ENCODE peak calls at places on chromosomes 7 and 10, in eight cellular contexts. One of them, this sample, is unnamed.
A peak's percentile ranks its signal among the peaks of the same experiment; 100 is the strongest.

GRCh38 chr7:130987092-130987491 is 253.1 kb upstream of the KLF14 start:
- DNase-seq in sigmoid colon: no peak
- DNase-seq in fibroblast of pulmonary artery: no peak
- DNase-seq in HFF-Myc: no peak
- DNase-seq in AG09309: no peak
- DNase-seq in right atrium auricular region: no peak
- DNase-seq in heart right ventricle: no peak
- DNase-seq in fibroblast of lung: peak; percentile 48
- DNase-seq in this sample: no peak

GRCh38 chr7:70082026-70082655 is 483.9 kb downstream of the AUTS2 start:
- DNase-seq in HFF-Myc: no peak
- DNase-seq in AG09309: peak; percentile 16
- DNase-seq in sigmoid colon: no peak
- DNase-seq in fibroblast of pulmonary artery: no peak
- DNase-seq in heart right ventricle: no peak
- DNase-seq in fibroblast of lung: peak; percentile 16
- DNase-seq in right atrium auricular region: no peak
- DNase-seq in this sample: no peak

GRCh38 chr7:28921822-28922221 is 36.3 kb downstream of the TRIL start:
- DNase-seq in HFF-Myc: peak; percentile 47
- DNase-seq in fibroblast of pulmonary artery: peak; percentile 79
- DNase-seq in AG09309: no peak
- DNase-seq in right atrium auricular region: no peak
- DNase-seq in heart right ventricle: no peak
- DNase-seq in sigmoid colon: peak; percentile 71
- DNase-seq in fibroblast of lung: peak; percentile 61
- DNase-seq in this sample: no peak

GRCh38 chr7:107989618-107990373 is 13.2 kb downstream of the LAMB1 start:
- DNase-seq in right atrium auricular region: no peak
- DNase-seq in AG09309: no peak
- DNase-seq in fibroblast of pulmonary artery: peak; percentile 82
- DNase-seq in heart right ventricle: peak; percentile 34
- DNase-seq in fibroblast of lung: peak; percentile 67
- DNase-seq in sigmoid colon: no peak
- DNase-seq in HFF-Myc: no peak
- DNase-seq in this sample: no peak

GRCh38 chr10:131833446-131834080 is 67.2 kb upstream of the PPP2R2D start:
- DNase-seq in fibroblast of pulmonary artery: no peak
- DNase-seq in sigmoid colon: peak; percentile 45
- DNase-seq in fibroblast of lung: no peak
- DNase-seq in HFF-Myc: no peak
- DNase-seq in AG09309: no peak
- DNase-seq in right atrium auricular region: no peak
- DNase-seq in heart right ventricle: no peak
- DNase-seq in this sample: no peak

GRCh38 chr10:110502851-110503301 is 5.2 kb downstream of the DUSP5 start:
- DNase-seq in fibroblast of lung: peak; percentile 83
- DNase-seq in right atrium auricular region: no peak
- DNase-seq in AG09309: peak; percentile 76
- DNase-seq in HFF-Myc: no peak
- DNase-seq in sigmoid colon: peak; percentile 91
- DNase-seq in heart right ventricle: no peak
- DNase-seq in fibroblast of pulmonary artery: peak; percentile 78
- DNase-seq in this sample: no peak

GRCh38 chr10:88642991-88643390 is 21.3 kb upstream of the LIPF start:
- DNase-seq in fibroblast of pulmonary artery: peak; percentile 59
- DNase-seq in sigmoid colon: no peak
- DNase-seq in fibroblast of lung: peak; percentile 50
- DNase-seq in HFF-Myc: no peak
- DNase-seq in heart right ventricle: no peak
- DNase-seq in AG09309: no peak
- DNase-seq in right atrium auricular region: no peak
- DNase-seq in this sample: no peak

GRCh38 chr10:80319725-80320290 is 30.4 kb upstream of the MAT1A start:
- DNase-seq in fibroblast of lung: no peak
- DNase-seq in heart right ventricle: no peak
- DNase-seq in sigmoid colon: no peak
- DNase-seq in fibroblast of pulmonary artery: no peak
- DNase-seq in HFF-Myc: no peak
- DNase-seq in right atrium auricular region: no peak
- DNase-seq in AG09309: no peak
- DNase-seq in this sample: no peak

GRCh38 chr7:142556745-142557144 is 192.5 kb upstream of the PRSS1 start:
- DNase-seq in sigmoid colon: no peak
- DNase-seq in fibroblast of lung: peak; percentile 99
- DNase-seq in HFF-Myc: peak; percentile 99
- DNase-seq in fibroblast of pulmonary artery: peak; percentile 95
- DNase-seq in AG09309: peak; percentile 96
- DNase-seq in right atrium auricular region: peak; percentile 63
- DNase-seq in heart right ventricle: peak; percentile 14
- DNase-seq in this sample: peak; percentile 69

GRCh38 chr7:92071032-92071431 is 63.2 kb downstream of the CYP51A1 start:
- DNase-seq in heart right ventricle: no peak
- DNase-seq in right atrium auricular region: no peak
- DNase-seq in HFF-Myc: no peak
- DNase-seq in fibroblast of lung: no peak
- DNase-seq in fibroblast of pulmonary artery: no peak
- DNase-seq in sigmoid colon: no peak
- DNase-seq in AG09309: no peak
- DNase-seq in this sample: no peak

GRCh38 chr10:119498889-119499864 is 43.3 kb downstream of the RGS10 start:
- DNase-seq in right atrium auricular region: no peak
- DNase-seq in sigmoid colon: no peak
- DNase-seq in AG09309: no peak
- DNase-seq in fibroblast of pulmonary artery: no peak
- DNase-seq in HFF-Myc: no peak
- DNase-seq in fibroblast of lung: peak; percentile 75
- DNase-seq in heart right ventricle: no peak
- DNase-seq in this sample: no peak

GRCh38 chr7:121547341-121548092 is 151.4 kb upstream of the FAM3C start:
- DNase-seq in sigmoid colon: no peak
- DNase-seq in fibroblast of lung: peak; percentile 62
- DNase-seq in AG09309: peak; percentile 43
- DNase-seq in HFF-Myc: peak; percentile 35
- DNase-seq in fibroblast of pulmonary artery: peak; percentile 85
- DNase-seq in right atrium auricular region: no peak
- DNase-seq in heart right ventricle: no peak
- DNase-seq in this sample: no peak

GRCh38 chr10:72315611-72316385 is 38.9 kb downstream of the DNAJB12 start:
- DNase-seq in fibroblast of lung: peak; percentile 70
- DNase-seq in fibroblast of pulmonary artery: peak; percentile 92
- DNase-seq in AG09309: peak; percentile 87
- DNase-seq in HFF-Myc: peak; percentile 50
- DNase-seq in sigmoid colon: peak; percentile 89
- DNase-seq in right atrium auricular region: peak; percentile 84
- DNase-seq in heart right ventricle: no peak
- DNase-seq in this sample: no peak

GRCh38 chr7:132614428-132615076 is 38.3 kb upstream of the PLXNA4 start:
- DNase-seq in HFF-Myc: no peak
- DNase-seq in fibroblast of lung: peak; percentile 25
- DNase-seq in heart right ventricle: peak; percentile 40
- DNase-seq in sigmoid colon: peak; percentile 67
- DNase-seq in right atrium auricular region: peak; percentile 63
- DNase-seq in fibroblast of pulmonary artery: peak; percentile 20
- DNase-seq in AG09309: no peak
- DNase-seq in this sample: no peak

GRCh38 chr7:133391220-133391619 is 138.3 kb downstream of the EXOC4 start:
- DNase-seq in sigmoid colon: no peak
- DNase-seq in fibroblast of lung: no peak
- DNase-seq in heart right ventricle: no peak
- DNase-seq in fibroblast of pulmonary artery: no peak
- DNase-seq in HFF-Myc: no peak
- DNase-seq in AG09309: no peak
- DNase-seq in right atrium auricular region: no peak
- DNase-seq in this sample: no peak

GRCh38 chr10:115073796-115074195 is 19.4 kb upstream of the ATRNL1 start:
- DNase-seq in fibroblast of lung: no peak
- DNase-seq in heart right ventricle: no peak
- DNase-seq in fibroblast of pulmonary artery: no peak
- DNase-seq in right atrium auricular region: no peak
- DNase-seq in HFF-Myc: no peak
- DNase-seq in AG09309: no peak
- DNase-seq in sigmoid colon: no peak
- DNase-seq in this sample: no peak

GRCh38 chr7:55432937-55433784 is 68.0 kb downstream of the LANCL2 start:
- DNase-seq in right atrium auricular region: no peak
- DNase-seq in AG09309: no peak
- DNase-seq in fibroblast of pulmonary artery: peak; percentile 55
- DNase-seq in sigmoid colon: no peak
- DNase-seq in HFF-Myc: no peak
- DNase-seq in fibroblast of lung: peak; percentile 46
- DNase-seq in heart right ventricle: no peak
- DNase-seq in this sample: no peak

GRCh38 chr10:24622781-24623301 is 100.8 kb downstream of the ARHGAP21 start:
- DNase-seq in fibroblast of pulmonary artery: peak; percentile 48
- DNase-seq in heart right ventricle: no peak
- DNase-seq in fibroblast of lung: peak; percentile 50
- DNase-seq in AG09309: no peak
- DNase-seq in right atrium auricular region: no peak
- DNase-seq in sigmoid colon: no peak
- DNase-seq in HFF-Myc: no peak
- DNase-seq in this sample: no peak

GRCh38 chr7:123624527-123625183 is 23.0 kb downstream of the ASB15 start:
- DNase-seq in fibroblast of lung: no peak
- DNase-seq in fibroblast of pulmonary artery: peak; percentile 29
- DNase-seq in heart right ventricle: peak; percentile 39
- DNase-seq in AG09309: no peak
- DNase-seq in HFF-Myc: no peak
- DNase-seq in sigmoid colon: no peak
- DNase-seq in right atrium auricular region: no peak
- DNase-seq in this sample: no peak
- TF ChIP-seq CTCF in fibroblast of lung: peak; percentile 20
- TF ChIP-seq CTCF in fibroblast of pulmonary artery: peak; percentile 54
- TF ChIP-seq CTCF in heart right ventricle: peak; percentile 19
- TF ChIP-seq CTCF in AG09309: peak; percentile 34
- TF ChIP-seq CTCF in HFF-Myc: peak; percentile 82
- TF ChIP-seq CTCF in sigmoid colon: no peak
- TF ChIP-seq CTCF in right atrium auricular region: peak; percentile 31
- TF ChIP-seq CTCF in this sample: no peak

GRCh38 chr10:97321032-97321806 is 2.1 kb downstream of the FRAT1 start:
- DNase-seq in sigmoid colon: peak; percentile 73
- DNase-seq in heart right ventricle: peak; percentile 34
- DNase-seq in AG09309: no peak
- DNase-seq in fibroblast of pulmonary artery: no peak
- DNase-seq in HFF-Myc: no peak
- DNase-seq in right atrium auricular region: no peak
- DNase-seq in fibroblast of lung: no peak
- DNase-seq in this sample: no peak
- H3K4me3 ChIP-seq in sigmoid colon: peak overlapping the region; percentile 74
- H3K4me3 ChIP-seq in heart right ventricle: peak overlapping the region; percentile 88
- H3K4me3 ChIP-seq in AG09309: peak overlapping the region; percentile 10
- H3K4me3 ChIP-seq in fibroblast of pulmonary artery: peak overlapping the region; percentile 70
- H3K4me3 ChIP-seq in HFF-Myc: no peak overlapping the region
- H3K4me3 ChIP-seq in right atrium auricular region: peak overlapping the region; percentile 89
- H3K4me3 ChIP-seq in fibroblast of lung: no peak overlapping the region
- H3K4me3 ChIP-seq in this sample: peak overlapping the region; percentile 86

DNA sequence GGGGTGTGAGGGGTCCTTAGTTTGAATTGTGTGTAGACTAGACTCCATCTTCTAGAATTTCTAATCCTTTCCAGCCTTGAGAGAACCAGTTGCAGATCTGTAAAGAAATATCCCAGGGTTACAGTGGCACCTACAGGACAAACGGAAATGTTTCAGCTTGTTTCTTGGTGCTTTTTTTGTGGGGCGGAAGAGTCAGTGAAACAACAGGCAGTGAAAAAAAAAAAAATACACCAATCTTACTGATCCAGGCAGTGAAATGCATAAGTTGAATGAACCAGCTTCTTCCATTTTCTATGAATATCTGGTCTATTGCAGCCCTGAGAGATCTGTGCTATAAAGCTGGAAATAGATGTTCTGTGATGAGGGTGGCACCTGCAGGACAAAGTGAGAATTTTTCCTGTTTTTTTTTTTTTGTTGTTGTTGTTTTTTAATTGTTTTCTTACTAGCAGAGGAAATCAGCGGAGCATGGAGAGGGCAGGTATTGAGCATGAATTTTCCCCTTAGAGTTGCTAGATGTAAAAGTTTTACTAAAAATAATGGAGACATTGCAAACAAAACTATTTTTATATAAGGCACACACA is 81.9 kb upstream of the DYNC1I1 start:
- DNase-seq in AG09309: no peak
- DNase-seq in fibroblast of pulmonary artery: peak; percentile 66
- DNase-seq in sigmoid colon: no peak
- DNase-seq in fibroblast of lung: peak; percentile 38
- DNase-seq in heart right ventricle: no peak
- DNase-seq in HFF-Myc: no peak
- DNase-seq in right atrium auricular region: no peak
- DNase-seq in this sample: no peak
- TF ChIP-seq CTCF in AG09309: peak; percentile 48
- TF ChIP-seq CTCF in fibroblast of pulmonary artery: peak; percentile 58
- TF ChIP-seq CTCF in sigmoid colon: peak; percentile 63
- TF ChIP-seq CTCF in fibroblast of lung: peak; percentile 65
- TF ChIP-seq CTCF in heart right ventricle: peak; percentile 35
- TF ChIP-seq CTCF in HFF-Myc: peak; percentile 23
- TF ChIP-seq CTCF in right atrium auricular region: peak; percentile 62
- TF ChIP-seq CTCF in this sample: peak; percentile 46

GRCh38 chr10:48306265-48306869 is at the start of gene MAPK8:
- DNase-seq in HFF-Myc: peak; percentile 48
- DNase-seq in fibroblast of pulmonary artery: peak; percentile 90
- DNase-seq in right atrium auricular region: peak; percentile 88
- DNase-seq in fibroblast of lung: peak; percentile 79
- DNase-seq in heart right ventricle: peak; percentile 95
- DNase-seq in sigmoid colon: peak; percentile 95
- DNase-seq in AG09309: peak; percentile 23
- DNase-seq in this sample: peak; percentile 93

GRCh38 chr10:48307584-48307983 is 1.1 kb downstream of the MAPK8 start:
- DNase-seq in fibroblast of pulmonary artery: no peak
- DNase-seq in fibroblast of lung: no peak
- DNase-seq in sigmoid colon: no peak
- DNase-seq in right atrium auricular region: no peak
- DNase-seq in HFF-Myc: no peak
- DNase-seq in heart right ventricle: no peak
- DNase-seq in AG09309: no peak
- DNase-seq in this sample: no peak

GRCh38 chr10:48306870-48307531 is 524 bp downstream of the MAPK8 start:
- DNase-seq in fibroblast of pulmonary artery: peak; percentile 43
- DNase-seq in AG09309: no peak
- DNase-seq in fibroblast of lung: peak; percentile 62
- DNase-seq in right atrium auricular region: peak; percentile 66
- DNase-seq in sigmoid colon: peak; percentile 75
- DNase-seq in heart right ventricle: peak; percentile 78
- DNase-seq in HFF-Myc: no peak
- DNase-seq in this sample: peak; percentile 80

GRCh38 chr10:48302515-48303476 is 3.7 kb upstream of the MAPK8 start:
- DNase-seq in fibroblast of pulmonary artery: no peak
- DNase-seq in HFF-Myc: no peak
- DNase-seq in fibroblast of lung: no peak
- DNase-seq in sigmoid colon: no peak
- DNase-seq in heart right ventricle: no peak
- DNase-seq in right atrium auricular region: no peak
- DNase-seq in AG09309: no peak
- DNase-seq in this sample: no peak

DNA sequence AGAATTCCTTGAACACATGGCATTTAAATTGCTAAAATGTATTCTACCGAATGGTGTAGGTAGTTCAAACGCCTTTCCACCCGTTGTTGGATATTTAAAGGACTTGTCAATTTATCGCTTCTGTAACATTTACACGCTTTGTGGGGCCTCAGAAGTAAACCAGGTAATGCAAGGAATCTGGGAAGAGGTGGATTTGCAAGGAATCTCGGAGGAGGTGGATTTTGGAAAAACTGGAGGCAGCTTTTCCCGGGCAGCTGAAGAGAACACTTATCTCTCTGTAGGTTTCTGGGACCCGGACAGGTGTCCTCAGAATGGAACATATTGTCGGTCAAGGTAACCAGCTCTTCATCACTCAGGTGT is 592 bp upstream of the MAPK8 start:
- DNase-seq in fibroblast of lung: no peak
- DNase-seq in sigmoid colon: no peak
- DNase-seq in right atrium auricular region: no peak
- DNase-seq in fibroblast of pulmonary artery: no peak
- DNase-seq in HFF-Myc: no peak
- DNase-seq in AG09309: no peak
- DNase-seq in heart right ventricle: no peak
- DNase-seq in this sample: no peak
- H3K4me3 ChIP-seq in fibroblast of lung: peak overlapping the region; percentile 57
- H3K4me3 ChIP-seq in sigmoid colon: peak overlapping the region; percentile 96
- H3K4me3 ChIP-seq in right atrium auricular region: peak overlapping the region; percentile 89
- H3K4me3 ChIP-seq in fibroblast of pulmonary artery: peak overlapping the region; percentile 78
- H3K4me3 ChIP-seq in HFF-Myc: peak overlapping the region; percentile 35
- H3K4me3 ChIP-seq in AG09309: peak overlapping the region; percentile 74
- H3K4me3 ChIP-seq in heart right ventricle: peak overlapping the region; percentile 85
- H3K4me3 ChIP-seq in this sample: peak overlapping the region; percentile 80

This sample was measured in coronary artery.